ENCODE peak calls at places on chromosomes 7 and 10, in six cellular contexts. Z, F, B, M, P and X are unnamed samples.

GRCh38 chr10:93746844-93747284 is 10.9 kb upstream of the LGI1 start:
- DNase-seq in P (no peak), Z (no peak), B (peak), M (no peak), F (peak), X (peak)

GRCh38 chr10:94093286-94093905 is 99.7 kb downstream of the PLCE1 start:
- DNase-seq in M (no peak), F (peak), P (no peak), B (peak), Z (no peak), X (peak)

GRCh38 chr7:38660427-38661099 is 29.4 kb upstream of the AMPH start:
- DNase-seq in B (peak), P (no peak), F (peak), Z (peak), M (no peak), X (peak)

GRCh38 chr7:117793496-117793895 is 79.7 kb downstream of the CTTNBP2 start:
- DNase-seq in Z (no peak), M (no peak), B (no peak), P (no peak), F (no peak), X (no peak)

GRCh38 chr10:89480047-89480446 is 55.3 kb downstream of the SLC16A12 start:
- DNase-seq in B (peak), Z (peak), P (no peak), F (peak), M (no peak), X (peak)

GRCh38 chr7:36473454-36474282 is 84.0 kb downstream of the ANLN start:
- DNase-seq in M (peak), P (no peak), B (no peak), Z (peak), F (peak), X (peak)

GRCh38 chr7:113128028-113128427 is 9.7 kb upstream of the SMIM30 start:
- DNase-seq in B (peak), P (no peak), M (no peak), Z (no peak), F (peak), X (no peak)

GRCh38 chr10:95925033-95925432 is 17.3 kb downstream of the CC2D2B start:
- DNase-seq in M (no peak), Z (no peak), B (no peak), P (no peak), F (no peak), X (no peak)

GRCh38 chr10:78261291-78261690 is 227.6 kb downstream of the RPS24 start:
- DNase-seq in B (no peak), P (no peak), Z (no peak), M (no peak), F (no peak), X (no peak)

GRCh38 chr10:69069090-69070042 is 18.5 kb upstream of the SRGN start:
- DNase-seq in P (no peak), Z (peak), F (peak), M (no peak), B (no peak), X (no peak)

GRCh38 chr7:155804897-155805825 is 7.1 kb downstream of the SHH start:
- DNase-seq in B (peak), P (peak), Z (peak), M (peak), F (peak), X (peak)

DNA sequence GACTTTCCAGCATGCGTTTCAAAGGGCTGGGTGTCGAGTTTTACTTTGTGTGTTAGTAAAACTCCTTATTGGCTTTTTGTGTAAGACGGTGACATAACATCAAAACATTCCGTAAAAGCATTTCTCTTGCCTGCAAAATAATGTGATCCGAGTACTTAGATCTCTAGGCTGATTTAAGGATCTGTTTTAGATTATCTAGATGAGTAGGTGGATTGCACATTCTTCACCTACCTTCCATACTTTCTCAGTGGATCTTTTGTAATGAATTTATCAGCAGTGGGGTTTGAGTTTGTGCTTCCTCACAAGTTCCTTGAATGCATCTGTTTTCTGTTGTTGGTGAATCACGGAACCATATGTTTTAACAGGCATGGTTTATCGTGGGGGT is 7.6 kb downstream of the RABGEF1 start:
- DNase-seq in Z (no peak), B (no peak), F (peak), M (no peak), P (no peak), X (peak)
- H3K4me3 ChIP-seq in Z (no peak), B (no peak), F (no peak), M (no peak), P (no peak), X (no peak)

GRCh38 chr10:97179731-97180366 is 5.9 kb downstream of the SLIT1 start:
- DNase-seq in Z (peak), M (no peak), F (no peak), P (no peak), B (no peak), X (no peak)
- TF ChIP-seq CTCF in Z (peak), M (no peak), F (no peak), P (no peak), B (no peak), X (peak)

GRCh38 chr7:966291-967069 is 8.9 kb downstream of the COX19 start:
- DNase-seq in Z (peak), M (no peak), P (no peak), B (no peak), F (no peak), X (no peak)
- H3K4me3 ChIP-seq in Z (no peak), M (no peak), P (no peak), B (no peak), F (no peak), X (no peak)

GRCh38 chr7:87218941-87219544 is 489 bp downstream of the TMEM243 start:
- DNase-seq in Z (peak), F (peak), B (peak), M (peak), P (no peak), X (peak)
- TF ChIP-seq CTCF in Z (no peak), F (peak), B (no peak), M (no peak), P (no peak), X (peak)

GRCh38 chr7:121385056-121385799 is 10.9 kb downstream of the FAM3C start:
- DNase-seq in M (no peak), B (no peak), F (no peak), P (no peak), Z (no peak), X (no peak)
- H3K4me3 ChIP-seq in M (no peak), B (no peak), F (no peak), P (no peak), Z (no peak), X (no peak)

GRCh38 chr10:8074881-8075280 is 20.4 kb downstream of the GATA3 start:
- DNase-seq in Z (no peak), P (no peak), M (no peak), B (no peak), F (no peak), X (no peak)

GRCh38 chr10:8076948-8077347 is 22.5 kb downstream of the GATA3 start:
- DNase-seq in Z (no peak), M (no peak), P (no peak), F (no peak), B (no peak), X (no peak)

GRCh38 chr10:8073696-8074416 is 19.4 kb downstream of the GATA3 start:
- DNase-seq in B (no peak), Z (no peak), M (no peak), P (no peak), F (peak), X (no peak)

GRCh38 chr10:8078027-8078426 is 23.5 kb downstream of the GATA3 start:
- DNase-seq in P (no peak), Z (no peak), M (no peak), B (no peak), F (no peak), X (no peak)

GRCh38 chr10:8075282-8076260 is 21.1 kb downstream of the GATA3 start:
- DNase-seq in Z (no peak), M (no peak), B (no peak), F (no peak), P (no peak), X (no peak)
- TF ChIP-seq CTCF in Z (no peak), M (no peak), B (peak), F (no peak), P (no peak), X (no peak)

GRCh38 chr10:132590752-132591121 is 53.1 kb downstream of the INPP5A start:
- DNase-seq in F (peak), B (no peak), M (no peak), Z (no peak), P (no peak), X (no peak)

GRCh38 chr10:132590094-132590751 is 52.6 kb downstream of the INPP5A start:
- DNase-seq in F (no peak), Z (no peak), P (no peak), M (no peak), B (no peak), X (no peak)

GRCh38 chr10:132592790-132593788 is 55.5 kb downstream of the INPP5A start:
- DNase-seq in B (no peak), M (no peak), Z (no peak), P (no peak), F (no peak), X (peak)

GRCh38 chr10:132589681-132590080 is 52.1 kb downstream of the INPP5A start:
- DNase-seq in M (no peak), B (no peak), P (no peak), F (no peak), Z (no peak), X (no peak)

GRCh38 chr10:132591166-132591971 is 53.8 kb downstream of the INPP5A start:
- DNase-seq in Z (peak), M (peak), P (no peak), F (peak), B (peak), X (peak)
- H3K4me3 ChIP-seq in Z (no peak), M (no peak), P (no peak), F (no peak), B (no peak), X (no peak)

DNA sequence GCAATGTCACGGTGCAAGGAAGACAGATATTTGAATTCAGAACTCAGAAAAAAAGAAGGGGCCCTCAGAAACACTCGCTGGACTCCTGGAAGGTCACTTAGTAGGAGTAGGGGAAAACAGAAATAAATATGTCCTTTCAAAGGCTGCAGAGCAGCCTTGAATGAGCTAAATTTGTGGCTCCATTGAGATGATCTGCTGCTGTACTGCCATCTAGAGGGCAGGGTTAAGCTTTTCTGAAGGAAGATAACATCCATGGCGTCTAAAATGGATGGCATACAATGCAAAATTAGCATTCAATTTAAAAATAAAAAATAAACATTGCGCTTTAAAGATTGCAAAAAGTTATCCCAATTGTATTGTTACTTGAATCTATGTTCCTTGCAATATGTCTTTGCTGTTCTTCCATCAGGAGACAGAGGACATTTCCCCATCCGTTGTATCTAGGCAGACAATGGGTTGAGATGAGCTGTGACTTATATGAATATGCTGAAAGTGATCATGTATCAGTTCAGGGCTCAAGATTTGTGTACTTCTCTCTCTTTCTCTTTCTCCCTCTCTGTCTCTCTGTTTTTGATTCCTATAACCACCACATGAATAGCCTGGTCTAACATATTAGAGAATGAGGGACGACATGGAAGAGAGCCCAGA is 642.2 kb downstream of the SH2D4B start:
- DNase-seq in Z (no peak), F (no peak), M (no peak), P (no peak), B (peak), X (peak)
- TF ChIP-seq CTCF in Z (peak), F (no peak), M (no peak), P (no peak), B (peak), X (peak)